ENCODE peak calls at places on chromosome 1, in ten cellular contexts. D is EH; Z is cardiac muscle cell; X is mucosa of descending colon; P is activated T-helper 1 cell treated with anti-CD3 and anti-CD28 coated beads, Interleukin-12 subunit alpha, Interleukin-12 subunit beta, Interleukin-2, Interleukin-4 antibody, amounts not matched to agents 30 ng/mL and 10 ng/mL and 1 ng/mL, durations not matched to agents 14 hours and 24 hours and 36 hours; W is stomach; R is ACHN; L is GM13976; E is NCI-H2107; H is occipital lobe. I is an unnamed sample.

GRCh38 chr1:18385239-18385790 is 95.4 kb upstream of the KLHDC7A start:
- DNase-seq in D (no peak), Z (peak), X (peak), P (no peak), W (no peak), R (no peak), L (no peak), E (no peak), H (no peak), I (peak)

GRCh38 chr1:195439661-195440060 is 1168.6 kb downstream of the KCNT2 start:
- DNase-seq in D (no peak), Z (no peak), X (no peak), P (no peak), W (no peak), R (no peak), L (no peak), E (no peak), H (no peak), I (no peak)

GRCh38 chr1:59674605-59675004 is 140.1 kb upstream of the HOOK1 start:
- DNase-seq in D (peak), Z (no peak), X (no peak), P (no peak), W (no peak), R (no peak), L (no peak), E (no peak), H (no peak), I (no peak)

GRCh38 chr1:101128211-101128727 is 102.7 kb upstream of the DPH5 start:
- DNase-seq in D (no peak), Z (no peak), X (no peak), P (no peak), W (no peak), R (no peak), L (peak), E (no peak), H (no peak), I (peak)

GRCh38 chr1:27626031-27626935 is 8.7 kb downstream of the FGR start:
- DNase-seq in D (no peak), Z (no peak), X (no peak), P (no peak), W (no peak), R (no peak), L (peak), E (no peak), H (no peak), I (no peak)

GRCh38 chr1:61047061-61047460 is 35.3 kb upstream of the NFIA start:
- DNase-seq in D (no peak), Z (no peak), X (no peak), P (no peak), W (no peak), R (no peak), L (no peak), E (no peak), H (no peak), I (no peak)

GRCh38 chr1:217892750-217893149 is 261.6 kb downstream of the SPATA17 start:
- DNase-seq in D (no peak), Z (no peak), X (no peak), P (no peak), W (no peak), R (no peak), L (no peak), E (no peak), H (no peak), I (no peak)

GRCh38 chr1:231176421-231176820 is 14.6 kb downstream of the TRIM67 start:
- DNase-seq in D (no peak), Z (no peak), X (no peak), P (no peak), W (no peak), R (no peak), L (no peak), E (no peak), H (no peak), I (no peak)

GRCh38 chr1:6922096-6922931 is 137.1 kb downstream of the CAMTA1 start:
- DNase-seq in D (peak), Z (no peak), X (peak), P (no peak), W (no peak), R (no peak), L (no peak), E (peak), H (no peak), I (no peak)

GRCh38 chr1:205316179-205316578 is 5.4 kb downstream of the NUAK2 start:
- DNase-seq in D (no peak), Z (no peak), X (no peak), P (no peak), W (no peak), R (no peak), L (no peak), E (no peak), H (no peak), I (no peak)

GRCh38 chr1:118151312-118151937 is 33.6 kb downstream of the SPAG17 start:
- DNase-seq in D (peak), Z (peak), X (peak), P (no peak), W (peak), R (peak), L (no peak), E (no peak), H (peak), I (peak)

GRCh38 chr1:3020263-3020909 is 881 bp upstream of the ACTRT2 start:
- DNase-seq in D (no peak), Z (no peak), X (no peak), P (no peak), W (no peak), R (no peak), L (no peak), E (no peak), H (no peak), I (no peak)

GRCh38 chr1:56584910-56585528 is 5.7 kb upstream of the PLPP3 start:
- DNase-seq in D (peak), Z (peak), X (peak), P (no peak), W (no peak), R (peak), L (peak), E (no peak), H (no peak), I (peak)